ENCODE peak calls at places on chromosomes 11 and 22, in nine cellular contexts. H is MM.1S, F is adrenal gland, M is glutamatergic neuron, Z is thoracic aorta, T is progenitor cell of endocrine pancreas, Y is left lung, K is HepG2, L is pancreas. W is an unnamed sample.

GRCh38 chr22:47380692-47381091 is 618.2 kb downstream of the TBC1D22A start:
- DNase-seq in H (no peak), F (no peak), M (no peak), Z (no peak), T (no peak), Y (no peak), K (no peak), L (no peak), W (no peak)

GRCh38 chr22:19663286-19663815 is 51.0 kb upstream of the SEPTIN5 start:
- DNase-seq in H (peak; percentile 28), F (peak; percentile 86), M (peak; percentile 39), Z (no peak), T (no peak), Y (peak; percentile 60), K (no peak), L (peak; percentile 75), W (no peak)

GRCh38 chr22:28105396-28105795 is 186.3 kb upstream of the PITPNB start:
- DNase-seq in H (no peak), F (no peak), M (no peak), Z (no peak), T (no peak), Y (no peak), K (no peak), L (no peak), W (no peak)

GRCh38 chr11:127843483-127844396 is 743.6 kb downstream of the ETS1 start:
- DNase-seq in H (peak; percentile 78), F (peak; percentile 44), M (peak; percentile 91), Z (peak; percentile 10), T (peak; percentile 67), Y (peak; percentile 44), K (peak; percentile 7), L (peak; percentile 82), W (peak; percentile 90)

GRCh38 chr11:2100361-2101170 is 38.6 kb downstream of the IGF2 start:
- DNase-seq in H (no peak), F (no peak), M (no peak), Z (no peak), T (no peak), Y (no peak), K (no peak), L (peak; percentile 71), W (no peak)

GRCh38 chr22:19715286-19715939 is 1.1 kb downstream of the SEPTIN5 start:
- DNase-seq in H (no peak), F (no peak), M (peak; percentile 13), Z (no peak), T (no peak), Y (no peak), K (no peak), L (peak; percentile 55), W (peak; percentile 4)

GRCh38 chr11:96012086-96012824 is 88.3 kb upstream of the MTMR2 start:
- DNase-seq in H (peak; percentile 54), F (peak; percentile 33), M (no peak), Z (no peak), T (no peak), Y (peak; percentile 44), K (peak; percentile 99), L (no peak), W (peak; percentile 24)

GRCh38 chr11:93572171-93572570 is 29.0 kb upstream of the SMCO4 start:
- DNase-seq in H (no peak), F (no peak), M (no peak), Z (no peak), T (no peak), Y (no peak), K (no peak), L (no peak), W (no peak)

GRCh38 chr22:40928657-40929056 is 22.5 kb upstream of the RBX1 start:
- DNase-seq in H (no peak), F (no peak), M (no peak), Z (no peak), T (no peak), Y (no peak), K (no peak), L (no peak), W (no peak)

GRCh38 chr11:78230161-78230877 is 41.6 kb downstream of the USP35 start:
- DNase-seq in H (no peak), F (no peak), M (no peak), Z (no peak), T (no peak), Y (no peak), K (no peak), L (no peak), W (no peak)

GRCh38 chr11:61696602-61697001 is 16.4 kb downstream of the DAGLA start:
- DNase-seq in H (no peak), F (no peak), M (no peak), Z (no peak), T (no peak), Y (no peak), K (no peak), L (no peak), W (no peak)

GRCh38 chr22:28582806-28583205 is 96.8 kb downstream of the TTC28 start:
- DNase-seq in H (no peak), F (no peak), M (no peak), Z (no peak), T (no peak), Y (no peak), K (no peak), L (no peak), W (no peak)

GRCh38 chr11:32225491-32226285 is 134.8 kb downstream of the RCN1 start:
- DNase-seq in H (no peak), F (no peak), M (no peak), Z (no peak), T (no peak), Y (no peak), K (no peak), L (no peak), W (no peak)

GRCh38 chr11:122141757-122142156 is 25.7 kb upstream of the BLID start:
- DNase-seq in H (no peak), F (no peak), M (no peak), Z (no peak), T (no peak), Y (no peak), K (no peak), L (no peak), W (no peak)

GRCh38 chr11:47573321-47573720 is 5.4 kb downstream of the KBTBD4 start:
- DNase-seq in H (no peak), F (no peak), M (no peak), Z (no peak), T (no peak), Y (no peak), K (no peak), L (no peak), W (no peak)

DNA sequence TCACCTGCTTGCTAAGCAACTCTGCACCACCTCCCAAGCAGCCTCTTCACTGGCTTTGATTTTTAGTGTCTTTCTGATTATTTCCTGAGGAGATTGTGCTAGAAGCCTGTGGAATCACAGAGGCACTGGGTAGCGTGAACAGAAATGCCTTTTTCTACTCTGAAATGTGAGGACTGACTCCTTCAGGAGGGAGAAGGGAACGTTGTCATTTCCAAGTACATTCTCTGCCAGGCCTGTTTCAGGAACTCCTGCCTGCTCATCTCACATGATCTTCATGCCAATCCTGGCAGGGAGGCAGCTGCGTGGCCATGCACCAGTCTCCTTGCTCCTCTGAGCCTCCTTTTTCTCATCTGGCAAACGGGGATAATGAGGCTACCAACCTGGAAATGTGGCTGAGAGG is 49.8 kb upstream of the PRDM11 start:
- DNase-seq in H (no peak), F (no peak), M (no peak), Z (no peak), T (no peak), Y (no peak), K (no peak), L (no peak), W (no peak)
- TF ChIP-seq CTCF in H (no peak), F (no peak), M (no peak), Z (no peak), T (no peak), Y (no peak), K (no peak), L (no peak), W (no peak)

DNA sequence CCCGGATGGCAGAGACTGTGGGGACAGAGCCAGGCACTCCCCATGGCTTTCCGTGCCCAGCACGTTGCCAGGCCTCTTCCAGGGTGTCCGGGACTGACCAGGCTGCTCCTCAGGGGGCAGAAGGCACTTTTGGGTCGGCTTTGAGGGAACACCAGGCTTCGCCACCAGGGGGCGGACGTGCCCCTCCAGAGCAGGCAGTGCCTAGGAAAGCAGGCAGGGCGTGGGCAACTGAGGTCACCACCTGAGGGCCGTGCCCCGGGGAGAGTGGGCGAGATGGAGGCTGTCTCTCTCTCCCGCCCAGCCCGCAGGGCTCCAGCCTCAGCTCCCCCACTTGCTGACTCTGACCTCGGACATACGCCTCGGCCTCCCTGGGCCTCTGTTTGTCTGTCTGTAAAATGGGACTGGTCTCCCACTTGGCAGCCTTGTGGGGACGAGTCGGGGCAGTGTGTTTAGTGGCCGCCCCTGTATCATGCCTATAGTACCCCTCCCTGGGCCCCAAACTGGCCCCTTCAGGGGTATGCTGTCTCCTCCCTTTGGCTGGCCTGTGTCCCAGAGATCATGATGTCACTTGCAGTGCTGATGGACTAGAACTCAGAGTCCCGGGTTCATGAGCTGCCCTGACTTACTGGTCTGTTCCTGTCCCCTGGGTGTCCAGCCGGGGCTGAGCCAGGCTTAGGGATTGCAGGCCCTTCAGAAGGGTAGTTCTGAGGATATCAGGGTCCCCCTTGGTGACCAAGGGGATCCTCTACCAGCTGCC is 4.4 kb upstream of the PRR5 start:
- DNase-seq in H (peak; percentile 62), F (peak; percentile 70), M (peak; percentile 90), Z (no peak), T (peak; percentile 89), Y (peak; percentile 77), K (peak; percentile 45), L (peak; percentile 93), W (peak; percentile 91)
- TF ChIP-seq CTCF in H (peak; percentile 87), F (peak; percentile 88), M (peak; percentile 98), Z (peak; percentile 82), T (peak; percentile 97), Y (peak; percentile 93), K (peak; percentile 96), L (peak; percentile 75), W (peak; percentile 89)

DNA sequence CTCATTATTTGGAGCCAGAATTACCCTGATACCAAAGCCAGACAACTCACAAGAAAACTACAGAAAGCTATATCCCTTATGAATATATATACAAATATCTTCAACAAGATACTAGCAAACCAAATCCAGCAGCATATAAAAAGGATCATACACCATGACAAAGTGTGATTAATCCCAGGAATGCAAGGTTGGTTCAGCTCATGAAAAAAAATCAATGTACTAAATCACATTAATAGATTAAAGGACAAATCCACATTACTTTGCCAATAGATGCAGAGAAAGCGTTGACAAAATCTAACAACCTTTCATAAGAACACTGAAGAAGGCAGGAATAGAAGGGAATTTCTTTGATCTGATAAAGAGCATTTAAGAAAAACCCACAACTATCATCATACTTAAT is 50.4 kb upstream of the TEAD1 start:
- DNase-seq in H (no peak), F (no peak), M (no peak), Z (no peak), T (no peak), Y (no peak), K (no peak), L (no peak), W (no peak)
- TF ChIP-seq CTCF in H (no peak), F (no peak), M (no peak), Z (no peak), T (no peak), Y (no peak), K (no peak), L (no peak), W (no peak)

DNA sequence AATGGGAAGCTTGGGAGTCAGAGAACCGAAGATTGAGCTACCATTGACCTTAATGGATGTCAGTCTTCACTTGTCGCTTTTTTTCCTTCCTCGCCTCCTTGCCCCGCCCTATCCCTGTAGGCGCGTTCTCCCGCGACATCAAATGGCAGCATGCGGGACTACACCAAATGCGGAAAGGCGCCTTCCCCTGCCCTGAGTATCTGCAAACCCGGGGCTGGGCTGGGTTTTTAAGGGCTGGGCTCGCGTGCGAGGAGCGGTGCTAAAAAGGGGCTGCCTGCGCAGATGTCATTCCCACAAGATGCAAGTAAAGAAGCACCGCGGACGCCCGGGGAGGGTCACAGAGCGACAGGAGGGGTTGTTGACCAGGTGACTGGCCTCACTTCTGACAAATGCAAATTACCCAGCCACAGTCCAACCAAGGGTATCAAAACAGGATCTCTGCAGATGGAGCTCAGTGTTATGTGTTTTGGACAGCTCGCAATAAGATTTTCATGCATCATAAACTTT is 4.7 kb upstream of the FAM111B start:
- DNase-seq in H (peak; percentile 91), F (peak; percentile 55), M (peak; percentile 76), Z (peak; percentile 5), T (peak; percentile 47), Y (peak; percentile 64), K (no peak), L (peak; percentile 71), W (peak; percentile 63)
- TF ChIP-seq CTCF in H (peak; percentile 60), F (no peak), M (no peak), Z (peak; percentile 20), T (peak; percentile 42), Y (peak; percentile 19), K (no peak), L (no peak), W (peak; percentile 30)

W was measured in nephron progenitor cell.